ENCODE peak calls at places on chromosomes 3 and 15, in six cellular contexts. V is IMR-90, Q is bronchial epithelial cell, B is astrocyte of the spinal cord, M is brain microvascular endothelial cell, E is fibroblast of pulmonary artery. I is an unnamed sample.

GRCh38 chr3:52019352-52020080 is 23.8 kb upstream of the RPL29 start:
- DNase-seq in V (no peak), Q (no peak), B (no peak), M (no peak), E (peak; percentile 37), I (no peak)

GRCh38 chr3:28476194-28476593 is 127.6 kb upstream of the AZI2 start:
- DNase-seq in V (peak; percentile 57), Q (peak; percentile 64), B (peak; percentile 64), M (no peak), E (peak; percentile 73), I (peak; percentile 69)

GRCh38 chr3:164393171-164393570 is 685.1 kb downstream of the SI start:
- DNase-seq in V (no peak), Q (no peak), B (no peak), M (no peak), E (no peak), I (no peak)

GRCh38 chr3:108489776-108490175 is 20.6 kb downstream of the MYH15 start:
- DNase-seq in V (peak; percentile 51), Q (peak; percentile 56), B (peak; percentile 43), M (peak; percentile 51), E (peak; percentile 79), I (peak; percentile 59)

GRCh38 chr3:25532763-25533162 is 104.7 kb downstream of the RARB start:
- DNase-seq in V (peak; percentile 33), Q (peak; percentile 8), B (no peak), M (peak; percentile 57), E (peak; percentile 14), I (peak; percentile 41)

GRCh38 chr3:25910997-25911396 is 121.1 kb downstream of the OXSM start:
- DNase-seq in V (peak; percentile 48), Q (peak; percentile 23), B (peak; percentile 6), M (peak; percentile 2), E (peak; percentile 12), I (peak; percentile 35)

GRCh38 chr15:89342840-89343239 is 8.2 kb upstream of the POLG start:
- DNase-seq in V (no peak), Q (no peak), B (no peak), M (no peak), E (no peak), I (no peak)

GRCh38 chr3:108477511-108478147 is 32.8 kb downstream of the MYH15 start:
- DNase-seq in V (peak; percentile 72), Q (peak; percentile 63), B (peak; percentile 76), M (peak; percentile 40), E (peak; percentile 81), I (peak; percentile 79)

GRCh38 chr15:62447742-62448141 is 282.7 kb upstream of the C2CD4B start:
- DNase-seq in V (no peak), Q (no peak), B (no peak), M (no peak), E (no peak), I (no peak)

GRCh38 chr15:69921626-69922624 is 175.8 kb downstream of the TLE3 start:
- DNase-seq in V (no peak), Q (no peak), B (no peak), M (no peak), E (no peak), I (no peak)

GRCh38 chr3:97838393-97838792 is 16.6 kb downstream of the CRYBG3 start:
- DNase-seq in V (no peak), Q (no peak), B (no peak), M (no peak), E (no peak), I (no peak)

GRCh38 chr15:72155021-72155621 is 36.9 kb downstream of the SENP8 start:
- DNase-seq in V (peak; percentile 6), Q (peak; percentile 83), B (peak; percentile 13), M (no peak), E (peak; percentile 42), I (peak; percentile 8)

GRCh38 chr3:40054568-40055222 is 245.3 kb downstream of the MYRIP start:
- DNase-seq in V (no peak), Q (no peak), B (no peak), M (no peak), E (peak; percentile 19), I (peak; percentile 52)

GRCh38 chr3:43879166-43879565 is 188.4 kb downstream of the ABHD5 start:
- DNase-seq in V (no peak), Q (peak; percentile 59), B (no peak), M (no peak), E (peak; percentile 19), I (peak; percentile 34)

GRCh38 chr3:58630081-58630709 is 36.4 kb downstream of the FAM3D start:
- DNase-seq in V (peak; percentile 57), Q (peak; percentile 49), B (peak; percentile 45), M (peak; percentile 30), E (peak; percentile 73), I (peak; percentile 65)

GRCh38 chr3:25489858-25490591 is 62.0 kb downstream of the RARB start:
- DNase-seq in V (no peak), Q (no peak), B (no peak), M (no peak), E (no peak), I (no peak)

GRCh38 chr3:192445768-192446644 is 281.3 kb downstream of the FGF12 start:
- DNase-seq in V (no peak), Q (no peak), B (no peak), M (no peak), E (peak; percentile 30), I (no peak)

GRCh38 chr3:110031975-110032374 is 694.6 kb upstream of the DPPA4 start:
- DNase-seq in V (no peak), Q (no peak), B (no peak), M (no peak), E (no peak), I (no peak)

GRCh38 chr15:58952751-58953150 is 19.3 kb upstream of the SLTM start:
- DNase-seq in V (peak; percentile 52), Q (peak; percentile 51), B (peak; percentile 36), M (no peak), E (peak; percentile 34), I (peak; percentile 54)

GRCh38 chr3:129936757-129937156 is 37.8 kb upstream of the TRH start:
- DNase-seq in V (peak; percentile 28), Q (peak; percentile 58), B (peak; percentile 84), M (peak; percentile 35), E (peak; percentile 70), I (peak; percentile 77)
- H3K4me3 ChIP-seq in V (peak overlapping the region; percentile 34), Q (peak overlapping the region; percentile 38), B (peak overlapping the region; percentile 35), M (peak overlapping the region; percentile 35), E (peak overlapping the region; percentile 33), I (peak overlapping the region; percentile 45)

GRCh38 chr3:126354776-126355175 is 2.4 kb downstream of the KLF15 start:
- DNase-seq in V (no peak), Q (no peak), B (no peak), M (no peak), E (no peak), I (no peak)

GRCh38 chr3:126352476-126353454 is 4.4 kb downstream of the KLF15 start:
- DNase-seq in V (peak; percentile 40), Q (no peak), B (no peak), M (peak; percentile 14), E (peak; percentile 16), I (peak; percentile 93)

GRCh38 chr3:126355251-126355650 is 2.0 kb downstream of the KLF15 start:
- DNase-seq in V (no peak), Q (no peak), B (no peak), M (no peak), E (no peak), I (no peak)

GRCh38 chr3:126351771-126352475 is 5.3 kb downstream of the KLF15 start:
- DNase-seq in V (no peak), Q (no peak), B (no peak), M (no peak), E (no peak), I (no peak)

GRCh38 chr3:126353694-126354321 is 3.4 kb downstream of the KLF15 start:
- DNase-seq in V (no peak), Q (no peak), B (no peak), M (no peak), E (no peak), I (no peak)
- TF ChIP-seq CTCF in V (no peak), Q (no peak), B (no peak), M (no peak), E (no peak), I (no peak)

GRCh38 chr3:64221564-64222257 is 3.6 kb downstream of the PRICKLE2 start:
- DNase-seq in V (no peak), Q (no peak), B (no peak), M (no peak), E (no peak), I (no peak)

GRCh38 chr3:64222501-64222900 is 2.8 kb downstream of the PRICKLE2 start:
- DNase-seq in V (no peak), Q (no peak), B (no peak), M (no peak), E (no peak), I (no peak)

GRCh38 chr3:64225695-64226499 is 631 bp upstream of the PRICKLE2 start:
- DNase-seq in V (peak; percentile 51), Q (no peak), B (no peak), M (no peak), E (no peak), I (peak; percentile 51)

GRCh38 chr3:64224826-64225606 is at the start of gene PRICKLE2:
- DNase-seq in V (peak; percentile 96), Q (no peak), B (peak; percentile 91), M (peak; percentile 96), E (peak; percentile 93), I (peak; percentile 94)

DNA sequence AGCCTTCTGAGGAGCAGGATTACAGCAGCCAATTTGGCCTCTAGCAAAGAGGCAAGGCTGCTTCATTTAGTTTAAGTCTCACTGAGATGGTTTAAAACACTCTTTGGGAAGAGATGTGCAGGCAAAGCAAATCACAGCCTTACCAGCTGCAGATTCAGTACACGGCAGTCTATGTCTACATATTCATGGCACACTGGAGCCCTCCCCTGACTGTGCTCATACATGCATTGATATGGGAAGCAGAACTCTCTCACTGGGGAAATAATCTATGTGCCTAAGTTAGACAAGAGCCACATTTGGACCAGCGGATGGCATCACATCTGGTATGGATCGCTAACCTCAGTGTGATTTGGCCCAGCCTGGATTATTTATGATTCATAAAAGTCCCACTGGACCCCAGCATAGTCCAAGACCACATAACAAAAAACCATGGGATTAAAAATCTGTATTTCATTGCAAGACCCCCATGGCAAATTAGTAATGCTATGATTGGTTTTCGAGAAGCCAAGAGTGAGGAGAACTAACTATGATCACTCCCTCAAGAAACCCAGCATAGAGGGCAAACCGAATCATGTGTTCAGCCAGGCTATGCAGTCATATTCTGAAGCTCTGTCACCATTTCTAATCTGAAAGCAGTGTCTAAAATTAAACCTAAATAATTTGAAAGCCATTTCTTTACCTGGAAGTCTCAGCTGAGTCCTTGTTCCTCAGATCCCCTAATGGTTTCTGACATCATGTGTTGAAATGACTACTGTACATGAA is 1.3 kb downstream of the PRICKLE2 start:
- DNase-seq in V (peak; percentile 62), Q (no peak), B (peak; percentile 41), M (peak; percentile 52), E (peak; percentile 77), I (peak; percentile 62)
- H3K4me3 ChIP-seq in V (peak overlapping the region; percentile 38), Q (no peak overlapping the region), B (peak overlapping the region; percentile 35), M (peak overlapping the region; percentile 35), E (peak overlapping the region; percentile 62), I (no peak overlapping the region)

GRCh38 chr3:34881026-34881425 is 758.3 kb upstream of the ARPP21 start:
- DNase-seq in V (no peak), Q (no peak), B (no peak), M (no peak), E (no peak), I (no peak)

GRCh38 chr3:34878488-34878887 is 760.8 kb upstream of the ARPP21 start:
- DNase-seq in V (no peak), Q (no peak), B (no peak), M (no peak), E (no peak), I (no peak)

GRCh38 chr3:34886443-34886842 is 752.9 kb upstream of the ARPP21 start:
- DNase-seq in V (no peak), Q (peak; percentile 10), B (no peak), M (no peak), E (no peak), I (no peak)

GRCh38 chr3:34876997-34877396 is 762.3 kb upstream of the ARPP21 start:
- DNase-seq in V (no peak), Q (no peak), B (no peak), M (no peak), E (no peak), I (no peak)

GRCh38 chr3:34882764-34883163 is 756.6 kb upstream of the ARPP21 start:
- DNase-seq in V (no peak), Q (peak; percentile 6), B (no peak), M (peak; percentile 18), E (peak; percentile 47), I (no peak)
- TF ChIP-seq CTCF in V (no peak), Q (no peak), B (peak; percentile 30), M (peak; percentile 77), E (peak; percentile 55), I (no peak)